ENCODE peak calls at places on chromosomes 16 and 17, in eight cellular contexts. G is lower lobe of right lung, C is GM23338, O is IMR-90, W is Peyer's patch, Y is mucosa of descending colon, M is mammary epithelial cell, A is pancreas. E is an unnamed sample. For H3K4me1, the result is how much of the 10 kb centered on the place peaks cover.

GRCh38 chr17:72560303-72561247 is 439.8 kb downstream of the SOX9 start:
- DNase-seq in W (peak), O (peak), M (no peak), Y (peak), G (peak), A (no peak), C (peak), E (peak)

GRCh38 chr16:19900590-19900989 is 15.9 kb upstream of the GPRC5B start:
- DNase-seq in M (no peak), C (peak), Y (no peak), O (no peak), W (no peak), G (no peak), A (no peak), E (no peak)

GRCh38 chr17:8289103-8289397 is 580 bp downstream of the RANGRF start:
- DNase-seq in G (peak), O (no peak), M (no peak), W (no peak), A (no peak), Y (peak), C (peak), E (no peak)

GRCh38 chr17:39738568-39738901 is 797 bp downstream of the GRB7 start:
- DNase-seq in Y (peak), C (peak), A (peak), W (peak), O (no peak), G (no peak), M (peak), E (peak)

GRCh38 chr16:24178496-24178895 is 77.6 kb upstream of the CACNG3 start:
- DNase-seq in G (no peak), C (peak), W (no peak), A (no peak), M (no peak), Y (no peak), O (no peak), E (peak)

GRCh38 chr16:75580-76501 is 2.2 kb upstream of the MPG start:
- DNase-seq in W (peak), C (peak), M (no peak), A (peak), Y (peak), O (peak), G (peak), E (peak)

GRCh38 chr16:9094008-9094846 is 2.8 kb downstream of the HAPSTR1 start:
- DNase-seq in G (no peak), A (no peak), W (no peak), M (peak), C (no peak), Y (no peak), O (no peak), E (no peak)

GRCh38 chr17:50312311-50312710 is 33.6 kb upstream of the XYLT2 start:
- DNase-seq in A (no peak), M (no peak), C (no peak), O (peak), Y (no peak), G (no peak), W (no peak), E (peak)

GRCh38 chr17:40224707-40225092 is 5.6 kb downstream of the WIPF2 start:
- DNase-seq in Y (no peak), A (no peak), C (no peak), G (no peak), M (no peak), W (no peak), O (peak), E (no peak)

GRCh38 chr17:81834831-81835267 is at the start of gene PPP1R27:
- DNase-seq in Y (no peak), A (no peak), G (no peak), C (no peak), M (no peak), W (no peak), O (no peak), E (no peak)

GRCh38 chr16:31876955-31877828 is 3.6 kb downstream of the ZNF267 start:
- DNase-seq in W (no peak), Y (no peak), G (no peak), M (peak), O (peak), C (no peak), A (no peak), E (no peak)

GRCh38 chr16:80900593-80900954 is 96.2 kb upstream of the CDYL2 start:
- DNase-seq in M (no peak), G (no peak), W (no peak), Y (no peak), O (no peak), C (no peak), A (no peak), E (peak)

GRCh38 chr17:80129006-80129565 is 17.8 kb downstream of the EIF4A3 start:
- DNase-seq in G (no peak), C (no peak), A (no peak), W (no peak), M (peak), O (no peak), Y (no peak), E (no peak)

GRCh38 chr16:87367556-87367955 is 16.0 kb downstream of the FBXO31 start:
- DNase-seq in Y (peak), O (no peak), W (no peak), G (no peak), C (no peak), M (no peak), A (no peak), E (no peak)

GRCh38 chr16:27529962-27530361 is 19.8 kb downstream of the GTF3C1 start:
- DNase-seq in G (no peak), A (no peak), W (no peak), O (peak), Y (no peak), M (no peak), C (no peak), E (no peak)

GRCh38 chr16:82701302-82702022 is 74.7 kb downstream of the CDH13 start:
- DNase-seq in G (no peak), O (no peak), C (no peak), W (no peak), M (no peak), A (no peak), Y (no peak), E (no peak)

GRCh38 chr16:68074850-68075249 is 10.3 kb upstream of the NFATC3 start:
- DNase-seq in W (peak), A (no peak), M (no peak), O (no peak), Y (peak), G (no peak), C (no peak), E (no peak)

GRCh38 chr16:82715160-82715559 is 88.4 kb downstream of the CDH13 start:
- DNase-seq in A (no peak), M (no peak), O (no peak), Y (no peak), W (no peak), C (no peak), G (no peak), E (peak)

GRCh38 chr16:66511615-66512500 is 38.1 kb downstream of the TK2 start:
- DNase-seq in Y (no peak), C (peak), M (peak), O (peak), W (peak), A (no peak), G (no peak), E (peak)
- H3K4me1 ChIP-seq in Y (under half), C (under half), M (half or more), O (under half), W (under half), A (under half), G (half or more), E (under half)

GRCh38 chr16:85560932-85561247 is 52.2 kb upstream of the GSE1 start:
- DNase-seq in W (no peak), Y (no peak), O (no peak), M (no peak), C (no peak), A (no peak), G (no peak), E (no peak)
- H3K4me3 ChIP-seq in W (no peak), Y (no peak), O (no peak), M (no peak), C (no peak), A (no peak), G (no peak), E (no peak)

GRCh38 chr16:1280783-1281182 is 24.9 kb downstream of the TPSD1 start:
- DNase-seq in O (no peak), A (no peak), C (no peak), G (no peak), Y (no peak), W (no peak), M (no peak), E (no peak)

GRCh38 chr16:1281517-1281916 is 25.6 kb downstream of the TPSD1 start:
- DNase-seq in A (no peak), O (no peak), C (no peak), G (no peak), W (no peak), M (no peak), Y (no peak), E (no peak)

GRCh38 chr16:1278456-1278855 is 22.6 kb downstream of the TPSD1 start:
- DNase-seq in M (no peak), O (no peak), G (no peak), W (no peak), A (no peak), C (no peak), Y (peak), E (peak)

GRCh38 chr16:1279081-1279944 is 23.4 kb downstream of the TPSD1 start:
- DNase-seq in G (no peak), C (no peak), W (no peak), O (no peak), M (no peak), A (no peak), Y (peak), E (no peak)

GRCh38 chr16:1279945-1280589 is 24.2 kb downstream of the TPSD1 start:
- DNase-seq in A (no peak), C (no peak), M (no peak), O (no peak), G (no peak), Y (peak), W (no peak), E (no peak)
- TF ChIP-seq CTCF in A (no peak), C (no peak), M (no peak), O (no peak), G (no peak), Y (no peak), W (no peak), E (no peak)

DNA sequence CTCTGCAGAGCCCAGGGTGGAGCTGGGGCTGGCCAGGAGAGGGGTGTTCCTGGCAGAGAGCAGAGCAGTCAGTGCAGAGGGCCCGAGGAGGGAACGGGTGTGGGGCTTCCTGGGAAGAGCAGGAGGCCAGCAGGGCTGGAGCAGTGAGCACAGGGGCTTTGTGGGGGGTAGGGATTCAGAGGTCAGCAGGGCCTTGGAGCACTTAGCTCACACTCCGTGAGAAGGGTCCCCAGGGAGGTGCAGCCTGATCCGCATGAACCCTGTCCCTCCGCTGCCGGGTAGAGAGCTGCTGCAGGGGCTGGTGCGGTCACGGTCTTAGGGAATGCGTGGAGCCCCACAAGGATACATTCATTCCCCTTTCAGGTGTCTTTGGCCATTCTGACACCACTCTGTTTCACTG is 113.0 kb upstream of the CIBAR2 start:
- DNase-seq in G (no peak), Y (no peak), C (no peak), M (no peak), W (no peak), O (no peak), A (no peak), E (no peak)
- H3K4me1 ChIP-seq in G (under half), Y (under half), C (under half), M (under half), W (under half), O (under half), A (under half), E (under half)

GRCh38 chr17:75849724-75850123 is 5.4 kb downstream of the WBP2 start:
- DNase-seq in M (no peak), Y (no peak), A (no peak), O (no peak), W (no peak), G (no peak), C (no peak), E (no peak)

GRCh38 chr17:75850928-75851692 is 4.0 kb downstream of the WBP2 start:
- DNase-seq in G (no peak), Y (no peak), C (no peak), O (no peak), A (no peak), W (no peak), M (peak), E (peak)

GRCh38 chr17:75847595-75848522 is 3.7 kb upstream of the UNC13D start:
- DNase-seq in O (no peak), A (no peak), Y (peak), M (no peak), G (no peak), W (peak), C (no peak), E (no peak)

GRCh38 chr17:75848523-75849303 is 4.5 kb upstream of the UNC13D start:
- DNase-seq in G (peak), Y (peak), O (peak), M (peak), C (peak), W (peak), A (peak), E (peak)

DNA sequence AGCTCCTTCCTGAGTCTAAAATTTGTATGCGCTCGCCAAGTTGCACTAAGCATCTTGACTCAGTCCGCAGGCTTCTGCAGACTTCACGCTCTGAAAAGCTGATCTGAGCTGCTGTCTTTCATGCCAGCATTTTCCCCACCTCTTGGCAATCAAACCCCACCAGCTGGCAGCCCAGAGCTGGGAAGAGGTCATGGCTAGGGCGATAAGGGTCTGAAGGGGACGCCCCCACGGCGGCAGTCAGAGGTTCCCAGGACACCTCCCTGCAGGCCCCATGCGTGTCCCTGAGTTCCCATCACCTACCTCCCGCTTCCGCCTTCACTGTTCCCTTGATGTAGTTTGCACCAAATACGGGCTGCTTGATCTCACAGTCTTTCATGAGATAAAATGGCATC is 5.1 kb upstream of the UNC13D start:
- DNase-seq in G (no peak), C (no peak), W (no peak), O (no peak), A (no peak), M (no peak), Y (no peak), E (no peak)
- H3K4me3 ChIP-seq in G (no peak), C (no peak), W (no peak), O (no peak), A (no peak), M (no peak), Y (no peak), E (no peak)